ENCODE peak calls at places on chromosomes 7 and 10, in five cellular contexts. One of them, this sample, is unnamed.

GRCh38 chr10:132468651-132469050 is 68.9 kb upstream of the INPP5A start:
- DNase-seq in neuronal stem cell: no peak
- DNase-seq in mesenchymal stem cell: no peak
- DNase-seq in H9: no peak
- DNase-seq in H1: peak
- DNase-seq in this sample: no peak

GRCh38 chr10:99630991-99631390 is 10.8 kb upstream of the SLC25A28 start:
- DNase-seq in H1: no peak
- DNase-seq in mesenchymal stem cell: no peak
- DNase-seq in neuronal stem cell: no peak
- DNase-seq in H9: no peak
- DNase-seq in this sample: no peak

GRCh38 chr10:103563231-103564115 is 70.0 kb downstream of the NEURL1 start:
- DNase-seq in H1: no peak
- DNase-seq in mesenchymal stem cell: no peak
- DNase-seq in H9: no peak
- DNase-seq in neuronal stem cell: no peak
- DNase-seq in this sample: no peak

GRCh38 chr7:102933763-102934162 is 21.0 kb downstream of the LRRC17 start:
- DNase-seq in mesenchymal stem cell: peak
- DNase-seq in neuronal stem cell: peak
- DNase-seq in H9: peak
- DNase-seq in H1: peak
- DNase-seq in this sample: no peak

GRCh38 chr10:93579089-93579488 is 12.6 kb downstream of the FFAR4 start:
- DNase-seq in mesenchymal stem cell: no peak
- DNase-seq in neuronal stem cell: no peak
- DNase-seq in H9: no peak
- DNase-seq in H1: no peak
- DNase-seq in this sample: peak

GRCh38 chr7:94146408-94146807 is 142.3 kb upstream of the BET1 start:
- DNase-seq in H1: no peak
- DNase-seq in mesenchymal stem cell: peak
- DNase-seq in H9: no peak
- DNase-seq in neuronal stem cell: no peak
- DNase-seq in this sample: no peak

GRCh38 chr10:119541459-119542356 is 811 bp downstream of the RGS10 start:
- DNase-seq in H1: peak
- DNase-seq in mesenchymal stem cell: peak
- DNase-seq in neuronal stem cell: no peak
- DNase-seq in H9: no peak
- DNase-seq in this sample: peak

GRCh38 chr10:100968037-100968736 is 1.1 kb upstream of the SEMA4G start:
- DNase-seq in H1: no peak
- DNase-seq in neuronal stem cell: no peak
- DNase-seq in mesenchymal stem cell: no peak
- DNase-seq in H9: no peak
- DNase-seq in this sample: no peak

GRCh38 chr10:124745257-124745656 is 1.1 kb upstream of the FAM53B start:
- DNase-seq in H9: no peak
- DNase-seq in mesenchymal stem cell: no peak
- DNase-seq in H1: no peak
- DNase-seq in neuronal stem cell: no peak
- DNase-seq in this sample: no peak

GRCh38 chr10:103931603-103932002 is 13.6 kb upstream of the STN1 start:
- DNase-seq in mesenchymal stem cell: no peak
- DNase-seq in H9: no peak
- DNase-seq in H1: no peak
- DNase-seq in neuronal stem cell: no peak
- DNase-seq in this sample: peak

GRCh38 chr10:78843495-78843894 is 225.3 kb upstream of the ZMIZ1 start:
- DNase-seq in mesenchymal stem cell: no peak
- DNase-seq in H1: no peak
- DNase-seq in H9: no peak
- DNase-seq in neuronal stem cell: no peak
- DNase-seq in this sample: no peak

GRCh38 chr7:116573541-116573940 is 48.7 kb downstream of the CAV1 start:
- DNase-seq in mesenchymal stem cell: no peak
- DNase-seq in H9: no peak
- DNase-seq in neuronal stem cell: no peak
- DNase-seq in H1: no peak
- DNase-seq in this sample: no peak
- H3K14ac ChIP-seq in mesenchymal stem cell: no peak
- H3K14ac ChIP-seq in H9: no peak
- H3K14ac ChIP-seq in neuronal stem cell: no peak
- H3K14ac ChIP-seq in H1: no peak
- H3K14ac ChIP-seq in this sample: no peak

GRCh38 chr7:22563621-22564241 is 63.7 kb upstream of the STEAP1B start:
- DNase-seq in mesenchymal stem cell: peak
- DNase-seq in H1: no peak
- DNase-seq in H9: no peak
- DNase-seq in neuronal stem cell: no peak
- DNase-seq in this sample: no peak
- H2BK12ac ChIP-seq in mesenchymal stem cell: peak
- H2BK12ac ChIP-seq in H1: peak
- H2BK12ac ChIP-seq in H9: peak
- H2BK12ac ChIP-seq in neuronal stem cell: peak
- H2BK12ac ChIP-seq in this sample: peak

GRCh38 chr10:7956508-7956907 is 98.0 kb upstream of the GATA3 start:
- DNase-seq in H9: no peak
- DNase-seq in neuronal stem cell: no peak
- DNase-seq in mesenchymal stem cell: peak
- DNase-seq in H1: no peak
- DNase-seq in this sample: no peak

GRCh38 chr10:7957591-7957990 is 96.9 kb upstream of the GATA3 start:
- DNase-seq in H1: no peak
- DNase-seq in mesenchymal stem cell: no peak
- DNase-seq in neuronal stem cell: no peak
- DNase-seq in H9: no peak
- DNase-seq in this sample: no peak

GRCh38 chr10:7953447-7953846 is 101.0 kb upstream of the GATA3 start:
- DNase-seq in H9: no peak
- DNase-seq in mesenchymal stem cell: no peak
- DNase-seq in H1: no peak
- DNase-seq in neuronal stem cell: no peak
- DNase-seq in this sample: no peak

GRCh38 chr10:7952251-7952650 is 102.2 kb upstream of the GATA3 start:
- DNase-seq in H9: no peak
- DNase-seq in mesenchymal stem cell: no peak
- DNase-seq in neuronal stem cell: no peak
- DNase-seq in H1: no peak
- DNase-seq in this sample: no peak

DNA sequence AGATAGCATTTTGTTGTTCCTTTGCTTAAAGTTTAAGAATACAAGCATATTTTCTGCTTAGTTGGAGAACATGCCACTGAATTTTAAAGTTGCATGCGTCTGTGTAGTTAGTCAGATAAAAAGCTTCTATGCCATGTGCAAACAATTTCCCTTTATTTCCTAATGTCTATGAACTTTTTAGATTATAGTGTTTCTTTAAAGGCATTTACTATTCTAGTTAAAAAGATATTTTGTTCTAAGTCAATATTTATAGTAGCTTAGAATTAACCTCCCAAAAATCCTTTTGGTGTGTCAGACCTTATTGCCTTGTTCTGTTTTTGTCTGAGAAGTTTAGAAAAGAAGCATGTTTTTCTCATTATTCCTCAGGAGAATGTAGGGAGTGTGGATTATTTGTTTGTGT is 99.0 kb upstream of the GATA3 start:
- DNase-seq in H1: no peak
- DNase-seq in H9: no peak
- DNase-seq in neuronal stem cell: no peak
- DNase-seq in mesenchymal stem cell: no peak
- DNase-seq in this sample: no peak
- H2BK5ac ChIP-seq in H1: no peak
- H2BK5ac ChIP-seq in H9: no peak
- H2BK5ac ChIP-seq in neuronal stem cell: no peak
- H2BK5ac ChIP-seq in mesenchymal stem cell: no peak
- H2BK5ac ChIP-seq in this sample: no peak

GRCh38 chr10:44949915-44950314 is 9.7 kb upstream of the RASSF4 start:
- DNase-seq in neuronal stem cell: no peak
- DNase-seq in H1: peak
- DNase-seq in mesenchymal stem cell: no peak
- DNase-seq in H9: peak
- DNase-seq in this sample: no peak
- H3K14ac ChIP-seq in neuronal stem cell: no peak
- H3K14ac ChIP-seq in H1: no peak
- H3K14ac ChIP-seq in mesenchymal stem cell: no peak
- H3K14ac ChIP-seq in H9: no peak
- H3K14ac ChIP-seq in this sample: peak

GRCh38 chr10:50228672-50229071 is 22.6 kb downstream of the ASAH2 start:
- DNase-seq in neuronal stem cell: no peak
- DNase-seq in mesenchymal stem cell: no peak
- DNase-seq in H9: no peak
- DNase-seq in H1: no peak
- DNase-seq in this sample: no peak
- H2BK12ac ChIP-seq in neuronal stem cell: no peak
- H2BK12ac ChIP-seq in mesenchymal stem cell: no peak
- H2BK12ac ChIP-seq in H9: no peak
- H2BK12ac ChIP-seq in H1: no peak
- H2BK12ac ChIP-seq in this sample: no peak

This sample was measured in trophoblast cell.